ENCODE peak calls at places on chromosomes 5 and 9, in eight cellular contexts. One of them, this sample, is unnamed.

GRCh38 chr5:179290681-179291540 is 54.4 kb downstream of the ADAMTS2 start:
- DNase-seq in GM12865: no peak
- DNase-seq in endothelial cell of umbilical vein: no peak
- DNase-seq in ovary: no peak
- DNase-seq in fibroblast of villous mesenchyme: no peak
- DNase-seq in breast epithelium: no peak
- DNase-seq in HepG2: no peak
- DNase-seq in heart left ventricle: peak
- DNase-seq in this sample: no peak

GRCh38 chr9:93577940-93578682 is 1.7 kb downstream of the PHF2 start:
- DNase-seq in endothelial cell of umbilical vein: peak
- DNase-seq in heart left ventricle: no peak
- DNase-seq in GM12865: no peak
- DNase-seq in ovary: peak
- DNase-seq in fibroblast of villous mesenchyme: no peak
- DNase-seq in breast epithelium: peak
- DNase-seq in HepG2: no peak
- DNase-seq in this sample: no peak

GRCh38 chr5:150097152-150097551 is 10.8 kb upstream of the CSF1R start:
- DNase-seq in HepG2: no peak
- DNase-seq in GM12865: no peak
- DNase-seq in ovary: no peak
- DNase-seq in fibroblast of villous mesenchyme: no peak
- DNase-seq in breast epithelium: no peak
- DNase-seq in heart left ventricle: no peak
- DNase-seq in endothelial cell of umbilical vein: no peak
- DNase-seq in this sample: no peak

GRCh38 chr5:172789687-172790495 is 18.9 kb upstream of the DUSP1 start:
- DNase-seq in HepG2: no peak
- DNase-seq in breast epithelium: no peak
- DNase-seq in heart left ventricle: no peak
- DNase-seq in GM12865: no peak
- DNase-seq in fibroblast of villous mesenchyme: peak
- DNase-seq in endothelial cell of umbilical vein: no peak
- DNase-seq in ovary: peak
- DNase-seq in this sample: no peak

GRCh38 chr9:136119259-136120118 is 814 bp upstream of the TMEM250 start:
- DNase-seq in HepG2: peak
- DNase-seq in GM12865: peak
- DNase-seq in ovary: no peak
- DNase-seq in heart left ventricle: peak
- DNase-seq in fibroblast of villous mesenchyme: peak
- DNase-seq in breast epithelium: no peak
- DNase-seq in endothelial cell of umbilical vein: peak
- DNase-seq in this sample: no peak

GRCh38 chr9:31336391-31336790 is 1048.1 kb upstream of the ACO1 start:
- DNase-seq in GM12865: no peak
- DNase-seq in breast epithelium: no peak
- DNase-seq in fibroblast of villous mesenchyme: no peak
- DNase-seq in HepG2: no peak
- DNase-seq in heart left ventricle: no peak
- DNase-seq in endothelial cell of umbilical vein: peak
- DNase-seq in ovary: no peak
- DNase-seq in this sample: no peak

GRCh38 chr5:164090358-164090757 is 584.9 kb downstream of the MAT2B start:
- DNase-seq in HepG2: no peak
- DNase-seq in GM12865: no peak
- DNase-seq in heart left ventricle: no peak
- DNase-seq in ovary: no peak
- DNase-seq in breast epithelium: no peak
- DNase-seq in fibroblast of villous mesenchyme: no peak
- DNase-seq in endothelial cell of umbilical vein: no peak
- DNase-seq in this sample: no peak

GRCh38 chr5:123875444-123876264 is 363.7 kb downstream of the CSNK1G3 start:
- DNase-seq in endothelial cell of umbilical vein: no peak
- DNase-seq in breast epithelium: no peak
- DNase-seq in GM12865: no peak
- DNase-seq in ovary: no peak
- DNase-seq in fibroblast of villous mesenchyme: no peak
- DNase-seq in heart left ventricle: peak
- DNase-seq in HepG2: peak
- DNase-seq in this sample: no peak

GRCh38 chr9:19386469-19387044 is 6.5 kb upstream of the RPS6 start:
- DNase-seq in fibroblast of villous mesenchyme: no peak
- DNase-seq in HepG2: no peak
- DNase-seq in ovary: no peak
- DNase-seq in endothelial cell of umbilical vein: peak
- DNase-seq in GM12865: no peak
- DNase-seq in breast epithelium: no peak
- DNase-seq in heart left ventricle: no peak
- DNase-seq in this sample: no peak

GRCh38 chr5:55691265-55692105 is 20.6 kb downstream of the SLC38A9 start:
- DNase-seq in ovary: no peak
- DNase-seq in endothelial cell of umbilical vein: peak
- DNase-seq in breast epithelium: no peak
- DNase-seq in heart left ventricle: no peak
- DNase-seq in fibroblast of villous mesenchyme: peak
- DNase-seq in HepG2: peak
- DNase-seq in GM12865: peak
- DNase-seq in this sample: peak

GRCh38 chr9:98302938-98303337 is 47.5 kb upstream of the TBC1D2 start:
- DNase-seq in GM12865: no peak
- DNase-seq in breast epithelium: no peak
- DNase-seq in ovary: no peak
- DNase-seq in heart left ventricle: no peak
- DNase-seq in fibroblast of villous mesenchyme: no peak
- DNase-seq in HepG2: no peak
- DNase-seq in endothelial cell of umbilical vein: no peak
- DNase-seq in this sample: no peak

GRCh38 chr5:163434410-163434866 is 3.0 kb upstream of the CCNG1 start:
- DNase-seq in GM12865: no peak
- DNase-seq in endothelial cell of umbilical vein: peak
- DNase-seq in heart left ventricle: peak
- DNase-seq in breast epithelium: no peak
- DNase-seq in fibroblast of villous mesenchyme: peak
- DNase-seq in ovary: peak
- DNase-seq in HepG2: no peak
- DNase-seq in this sample: no peak

GRCh38 chr5:57598756-57599155 is 116.1 kb upstream of the ACTBL2 start:
- DNase-seq in ovary: no peak
- DNase-seq in heart left ventricle: no peak
- DNase-seq in GM12865: peak
- DNase-seq in breast epithelium: no peak
- DNase-seq in HepG2: no peak
- DNase-seq in endothelial cell of umbilical vein: peak
- DNase-seq in fibroblast of villous mesenchyme: peak
- DNase-seq in this sample: no peak

GRCh38 chr5:176355400-176356178 is 6.0 kb downstream of the KIAA1191 start:
- DNase-seq in ovary: no peak
- DNase-seq in heart left ventricle: no peak
- DNase-seq in breast epithelium: no peak
- DNase-seq in HepG2: no peak
- DNase-seq in endothelial cell of umbilical vein: no peak
- DNase-seq in GM12865: no peak
- DNase-seq in fibroblast of villous mesenchyme: no peak
- DNase-seq in this sample: no peak

GRCh38 chr9:75200892-75201470 is 112.7 kb downstream of the OSTF1 start:
- DNase-seq in ovary: no peak
- DNase-seq in HepG2: peak
- DNase-seq in GM12865: peak
- DNase-seq in endothelial cell of umbilical vein: peak
- DNase-seq in fibroblast of villous mesenchyme: peak
- DNase-seq in breast epithelium: no peak
- DNase-seq in heart left ventricle: no peak
- DNase-seq in this sample: peak

GRCh38 chr9:108257387-108257786 is 598.4 kb downstream of the ACTL7B start:
- DNase-seq in GM12865: no peak
- DNase-seq in breast epithelium: no peak
- DNase-seq in ovary: no peak
- DNase-seq in fibroblast of villous mesenchyme: no peak
- DNase-seq in endothelial cell of umbilical vein: no peak
- DNase-seq in heart left ventricle: no peak
- DNase-seq in HepG2: no peak
- DNase-seq in this sample: no peak

GRCh38 chr5:57368010-57368409 is 114.6 kb downstream of the ACTBL2 start:
- DNase-seq in endothelial cell of umbilical vein: no peak
- DNase-seq in HepG2: no peak
- DNase-seq in GM12865: no peak
- DNase-seq in heart left ventricle: no peak
- DNase-seq in fibroblast of villous mesenchyme: peak
- DNase-seq in breast epithelium: no peak
- DNase-seq in ovary: no peak
- DNase-seq in this sample: no peak

GRCh38 chr9:109520475-109521132 is 22.5 kb upstream of the PTPN3 start:
- DNase-seq in heart left ventricle: peak
- DNase-seq in breast epithelium: peak
- DNase-seq in GM12865: peak
- DNase-seq in ovary: no peak
- DNase-seq in HepG2: peak
- DNase-seq in endothelial cell of umbilical vein: peak
- DNase-seq in fibroblast of villous mesenchyme: peak
- DNase-seq in this sample: peak

DNA sequence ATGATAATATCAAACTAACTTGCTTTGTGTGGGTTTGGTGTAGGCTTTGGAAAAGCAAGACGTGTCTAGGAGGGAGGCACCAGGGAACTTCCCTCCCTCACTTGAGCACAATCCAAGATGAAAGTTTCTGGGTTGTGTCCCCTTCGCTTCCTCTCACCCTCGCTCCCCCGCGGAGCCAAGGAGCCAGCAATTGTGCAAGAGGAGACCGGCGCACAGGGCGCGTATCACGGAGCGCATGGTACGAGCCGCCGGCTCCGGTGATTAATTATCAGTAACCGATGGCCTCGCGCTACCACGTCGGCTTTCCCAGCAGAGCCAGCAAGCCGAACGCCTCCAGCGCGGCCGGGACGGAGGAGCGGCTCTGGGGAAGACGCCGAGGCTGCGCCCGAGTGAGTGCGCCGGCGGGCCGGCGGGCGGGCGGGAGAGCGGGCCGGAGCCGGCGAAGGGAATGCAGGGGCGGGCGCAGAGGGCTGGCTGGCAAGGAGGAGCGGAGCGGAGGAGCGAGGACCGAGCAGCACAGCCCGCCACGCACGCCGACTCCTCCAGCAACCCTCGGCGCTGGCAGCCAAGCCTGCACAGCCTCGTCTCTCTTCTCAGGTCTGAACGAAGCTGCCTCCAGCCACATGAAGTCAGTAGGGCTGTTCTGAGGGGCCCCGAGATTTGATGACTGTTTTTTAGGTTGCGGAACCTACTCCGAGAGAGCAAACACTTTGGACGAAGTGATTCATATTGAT is 143.6 kb downstream of the BNC2 start:
- DNase-seq in breast epithelium: peak
- DNase-seq in heart left ventricle: peak
- DNase-seq in ovary: peak
- DNase-seq in fibroblast of villous mesenchyme: peak
- DNase-seq in endothelial cell of umbilical vein: peak
- DNase-seq in HepG2: no peak
- DNase-seq in GM12865: no peak
- DNase-seq in this sample: no peak
- H3K4me3 ChIP-seq in breast epithelium: peak
- H3K4me3 ChIP-seq in heart left ventricle: peak
- H3K4me3 ChIP-seq in ovary: peak
- H3K4me3 ChIP-seq in fibroblast of villous mesenchyme: peak
- H3K4me3 ChIP-seq in endothelial cell of umbilical vein: peak
- H3K4me3 ChIP-seq in HepG2: peak
- H3K4me3 ChIP-seq in GM12865: no peak
- H3K4me3 ChIP-seq in this sample: no peak

DNA sequence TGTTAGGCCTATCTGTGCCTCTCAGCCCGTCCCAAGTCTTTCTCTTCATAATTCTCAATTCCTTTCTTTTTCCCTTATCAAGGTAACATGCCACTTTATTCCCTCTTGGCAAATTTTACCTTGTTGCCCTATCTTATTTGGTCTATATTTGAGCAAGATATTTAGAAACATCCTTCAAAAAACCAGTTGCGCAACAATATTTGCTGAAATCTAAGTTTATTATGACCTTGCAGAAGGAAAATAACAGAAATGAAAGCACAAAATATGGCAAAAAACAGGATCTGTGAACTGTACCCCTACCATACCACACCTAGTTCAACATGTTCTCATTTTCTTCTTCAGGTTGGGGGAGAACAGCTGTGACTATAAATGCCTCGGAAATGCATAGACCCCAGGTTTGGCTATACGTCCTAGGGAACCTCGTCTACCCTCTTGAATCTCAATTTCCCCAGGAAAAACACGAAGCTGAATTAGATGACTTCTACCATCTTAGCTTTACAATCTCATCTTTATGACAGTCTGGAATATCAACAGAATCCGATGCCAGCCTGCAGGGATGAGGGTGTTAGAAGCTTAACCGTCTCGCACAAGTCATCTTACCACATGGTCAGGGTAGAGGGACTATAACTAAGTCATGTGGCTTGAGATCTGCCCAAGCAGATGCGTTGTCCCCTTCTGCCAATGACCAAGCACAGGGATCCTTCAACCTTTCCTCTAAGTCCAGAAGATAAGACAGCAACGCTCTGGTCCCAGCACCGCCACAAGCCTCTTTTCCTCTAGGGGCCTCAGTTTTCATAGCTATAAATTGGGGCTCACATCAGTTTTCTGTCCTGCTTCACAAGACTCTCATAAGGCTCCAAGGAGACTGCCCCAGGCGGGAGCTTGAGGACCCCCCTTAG is 1.3 kb downstream of the LCP2 start:
- DNase-seq in endothelial cell of umbilical vein: no peak
- DNase-seq in heart left ventricle: no peak
- DNase-seq in fibroblast of villous mesenchyme: no peak
- DNase-seq in breast epithelium: no peak
- DNase-seq in HepG2: no peak
- DNase-seq in ovary: no peak
- DNase-seq in GM12865: no peak
- DNase-seq in this sample: no peak
- H3K4me3 ChIP-seq in endothelial cell of umbilical vein: no peak
- H3K4me3 ChIP-seq in heart left ventricle: peak
- H3K4me3 ChIP-seq in fibroblast of villous mesenchyme: no peak
- H3K4me3 ChIP-seq in breast epithelium: peak
- H3K4me3 ChIP-seq in HepG2: no peak
- H3K4me3 ChIP-seq in ovary: no peak
- H3K4me3 ChIP-seq in GM12865: peak
- H3K4me3 ChIP-seq in this sample: peak

DNA sequence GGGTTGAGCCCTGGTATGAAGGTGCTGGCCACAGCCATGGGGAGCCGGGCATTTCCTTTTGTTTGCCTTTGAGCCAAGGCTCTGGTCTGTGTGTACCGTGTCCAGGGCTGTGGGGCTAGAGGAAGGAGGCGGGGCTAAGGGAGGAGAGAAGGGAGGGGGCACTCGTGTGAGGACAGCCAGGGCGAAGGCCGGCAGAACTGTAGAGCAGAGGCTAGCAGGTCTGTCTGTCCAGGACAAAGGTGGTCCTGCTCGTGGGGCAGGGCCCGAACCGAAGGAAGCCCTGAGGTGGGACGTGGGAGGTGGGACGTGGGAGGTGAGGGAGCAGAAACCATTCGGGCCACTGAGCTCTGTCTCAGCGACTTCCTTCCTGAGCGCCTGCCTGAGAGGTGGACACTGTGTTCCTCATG is 41.3 kb upstream of the TESK1 start:
- DNase-seq in heart left ventricle: peak
- DNase-seq in endothelial cell of umbilical vein: peak
- DNase-seq in breast epithelium: peak
- DNase-seq in GM12865: no peak
- DNase-seq in HepG2: peak
- DNase-seq in ovary: peak
- DNase-seq in fibroblast of villous mesenchyme: no peak
- DNase-seq in this sample: no peak
- H3K4me3 ChIP-seq in heart left ventricle: no peak
- H3K4me3 ChIP-seq in endothelial cell of umbilical vein: no peak
- H3K4me3 ChIP-seq in breast epithelium: no peak
- H3K4me3 ChIP-seq in GM12865: no peak
- H3K4me3 ChIP-seq in HepG2: peak
- H3K4me3 ChIP-seq in ovary: no peak
- H3K4me3 ChIP-seq in fibroblast of villous mesenchyme: no peak
- H3K4me3 ChIP-seq in this sample: no peak

GRCh38 chr9:127920794-127921193 is 4.0 kb upstream of the ST6GALNAC4 start:
- DNase-seq in heart left ventricle: no peak
- DNase-seq in ovary: no peak
- DNase-seq in breast epithelium: no peak
- DNase-seq in endothelial cell of umbilical vein: no peak
- DNase-seq in fibroblast of villous mesenchyme: no peak
- DNase-seq in HepG2: no peak
- DNase-seq in GM12865: no peak
- DNase-seq in this sample: no peak
- H3K4me3 ChIP-seq in heart left ventricle: no peak
- H3K4me3 ChIP-seq in ovary: no peak
- H3K4me3 ChIP-seq in breast epithelium: no peak
- H3K4me3 ChIP-seq in endothelial cell of umbilical vein: no peak
- H3K4me3 ChIP-seq in fibroblast of villous mesenchyme: no peak
- H3K4me3 ChIP-seq in HepG2: no peak
- H3K4me3 ChIP-seq in GM12865: no peak
- H3K4me3 ChIP-seq in this sample: no peak